ENCODE peak calls at places on chromosome 21, in six cellular contexts. C, Q, B, M, W and A are unnamed samples.
A peak's percentile ranks its signal among the peaks of the same experiment; 100 is the strongest.

GRCh38 chr21:46054447-46054846 is 43.5 kb upstream of the COL6A2 start:
- ATAC-seq in Q (no peak), W (no peak), B (peak; percentile 56), C (no peak), M (no peak), A (peak; percentile 11)

GRCh38 chr21:32448803-32449594 is 36.5 kb downstream of the EVA1C start:
- ATAC-seq in B (no peak), W (no peak), M (no peak), Q (no peak), C (no peak), A (no peak)

GRCh38 chr21:33843216-33843615 is 72.4 kb downstream of the ATP5PO start:
- ATAC-seq in W (no peak), B (no peak), C (no peak), M (no peak), Q (no peak), A (peak; percentile 56)

GRCh38 chr21:41445465-41445862 is 19.4 kb downstream of the MX1 start:
- ATAC-seq in Q (no peak), B (no peak), W (no peak), C (no peak), M (no peak), A (no peak)

GRCh38 chr21:30340714-30341573 is 3.5 kb upstream of the KRTAP27-1 start:
- ATAC-seq in W (peak; percentile 48), Q (no peak), M (no peak), B (no peak), C (no peak), A (no peak)

GRCh38 chr21:15732290-15732995 is 2.7 kb downstream of the USP25 start:
- ATAC-seq in W (peak; percentile 49), B (no peak), Q (peak; percentile 62), M (peak; percentile 61), C (no peak), A (no peak)

GRCh38 chr21:43925096-43925481 is 60.1 kb downstream of the AGPAT3 start:
- ATAC-seq in Q (no peak), M (no peak), C (no peak), B (peak; percentile 60), W (no peak), A (no peak)

GRCh38 chr21:31930001-31930400 is 57.2 kb downstream of the HUNK start:
- ATAC-seq in W (no peak), Q (no peak), C (no peak), M (no peak), B (no peak), A (no peak)

GRCh38 chr21:45227735-45228134 is 60.0 kb downstream of the POFUT2 start:
- ATAC-seq in C (peak; percentile 72), B (peak; percentile 62), Q (no peak), W (no peak), M (peak; percentile 20), A (no peak)

GRCh38 chr21:29238052-29238966 is 60.4 kb upstream of the BACH1 start:
- ATAC-seq in C (no peak), W (no peak), M (no peak), Q (no peak), B (no peak), A (peak; percentile 51)
- TF ChIP-seq EP300 in C (no peak), W (no peak), M (no peak), Q (no peak), B (no peak), A (no peak)

GRCh38 chr21:37072988-37073416 is at the start of the genes PIGP and TTC3:
- ATAC-seq in M (peak; percentile 78), B (peak; percentile 83), C (peak; percentile 88), Q (peak; percentile 93), W (peak; percentile 83), A (peak; percentile 92)
- TF ChIP-seq EP300 in M (no peak), B (no peak), C (no peak), Q (no peak), W (peak; percentile 27), A (no peak)

DNA sequence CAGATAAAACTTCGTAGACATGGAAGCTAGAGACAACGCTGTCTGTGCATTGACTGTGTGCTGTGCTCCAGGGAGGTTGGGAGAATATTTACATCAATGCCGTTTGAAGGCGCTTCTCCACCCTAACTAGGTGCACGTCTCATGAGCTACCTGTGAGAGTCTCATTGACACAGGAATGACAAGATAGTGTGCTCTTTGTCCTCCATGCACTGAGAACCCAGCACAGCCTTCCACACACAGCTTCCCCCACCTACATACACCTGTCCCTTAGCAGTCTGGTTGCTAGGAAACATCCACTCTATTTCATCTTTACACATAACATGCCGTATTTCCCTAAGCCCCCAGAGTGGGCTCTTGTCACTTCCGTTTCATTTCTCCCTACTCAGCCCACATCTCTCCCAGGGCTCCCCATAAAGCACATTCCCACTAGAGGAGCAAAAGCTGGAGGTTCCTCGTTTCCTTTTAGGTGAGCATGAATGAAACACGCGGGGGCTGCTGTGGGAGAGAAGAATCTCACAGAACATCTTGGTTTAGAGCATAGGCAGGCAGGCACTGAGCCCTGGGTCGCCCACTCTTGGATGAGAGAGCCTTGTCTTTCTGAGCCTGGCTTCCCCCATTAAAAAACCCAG is 137.0 kb downstream of the ETS2 start:
- ATAC-seq in Q (no peak), M (no peak), B (no peak), W (no peak), C (no peak), A (no peak)
- TF ChIP-seq EP300 in Q (no peak), M (no peak), B (no peak), W (no peak), C (no peak), A (no peak)

GRCh38 chr21:36511484-36512227 is 31.7 kb upstream of the CLDN14 start:
- ATAC-seq in W (no peak), Q (no peak), M (no peak), C (no peak), B (no peak), A (no peak)

GRCh38 chr21:36507397-36508018 is 27.6 kb upstream of the CLDN14 start:
- ATAC-seq in C (no peak), B (no peak), W (no peak), Q (no peak), M (peak; percentile 35), A (no peak)

GRCh38 chr21:36508948-36509347 is 29.0 kb upstream of the CLDN14 start:
- ATAC-seq in C (no peak), Q (no peak), W (peak; percentile 56), B (peak; percentile 56), M (no peak), A (no peak)

GRCh38 chr21:36510911-36511310 is 31.0 kb upstream of the CLDN14 start:
- ATAC-seq in B (no peak), W (no peak), M (no peak), Q (no peak), C (no peak), A (no peak)

DNA sequence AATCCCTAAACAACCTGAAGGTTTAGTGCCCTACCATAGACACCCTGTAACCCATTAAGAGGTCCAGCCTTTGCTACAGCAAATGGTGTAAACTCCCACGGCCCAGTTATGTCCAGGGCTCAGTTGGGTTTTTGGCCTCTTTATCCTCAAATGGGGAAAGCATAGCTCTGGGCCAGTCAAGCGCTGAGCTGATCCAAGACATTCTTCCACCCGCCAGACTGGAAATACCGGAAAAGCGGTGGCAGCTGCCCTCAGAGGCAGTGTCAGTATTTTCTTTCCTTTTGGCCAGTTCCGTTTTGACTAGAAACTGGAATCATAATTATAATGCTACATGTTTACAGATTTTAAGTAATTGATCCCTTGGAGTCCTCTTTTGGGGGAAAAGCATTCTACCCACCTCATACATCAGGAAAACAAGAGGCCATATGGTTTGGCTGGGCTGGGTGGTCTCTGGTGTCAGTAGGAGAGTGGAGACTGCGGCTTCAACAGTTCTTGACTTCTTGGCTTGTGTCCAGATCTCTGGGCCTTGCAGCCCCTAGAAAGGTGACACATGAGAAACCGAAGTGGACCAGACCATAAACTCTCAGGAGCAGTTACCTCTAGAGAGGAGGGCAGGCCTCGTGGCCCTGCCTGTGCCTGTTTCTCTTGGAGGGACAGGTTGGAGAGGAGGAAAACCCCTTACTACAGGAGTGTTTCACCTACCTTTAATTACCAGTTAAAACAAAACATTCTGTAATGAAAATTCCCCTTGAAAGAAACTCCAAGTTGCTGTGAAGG is 30.2 kb upstream of the CLDN14 start:
- ATAC-seq in W (no peak), M (peak; percentile 24), C (no peak), Q (peak; percentile 57), B (no peak), A (no peak)
- TF ChIP-seq EP300 in W (no peak), M (no peak), C (no peak), Q (no peak), B (no peak), A (no peak)

DNA sequence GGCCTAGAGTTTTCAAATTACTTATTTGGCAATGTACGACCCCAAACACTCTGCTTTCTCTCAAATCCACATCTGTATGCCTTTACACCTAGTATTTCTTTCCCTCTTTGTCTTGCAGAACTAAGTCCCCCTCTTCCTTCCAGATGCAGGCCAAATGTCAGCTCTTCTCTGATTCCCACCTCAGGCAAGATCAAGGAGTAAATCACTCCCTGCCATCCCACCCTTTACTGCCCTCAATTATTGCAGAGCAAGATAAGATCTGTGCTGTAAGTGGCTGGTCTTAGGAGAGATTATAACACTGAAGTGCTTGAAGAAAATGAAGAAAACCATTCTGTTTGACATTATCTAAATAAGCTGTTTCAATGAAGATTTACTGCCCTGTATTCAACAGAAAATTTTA is 429.8 kb upstream of the CXADR start:
- ATAC-seq in B (no peak), C (no peak), Q (no peak), W (no peak), M (no peak), A (no peak)
- TF ChIP-seq EP300 in B (no peak), C (no peak), Q (no peak), W (no peak), M (no peak), A (no peak)

GRCh38 chr21:25735221-25735894 is 586 bp downstream of the GABPA start:
- ATAC-seq in M (peak; percentile 81), Q (peak; percentile 95), B (peak; percentile 77), C (peak; percentile 82), W (peak; percentile 79), A (peak; percentile 87)

GRCh38 chr21:25733859-25734653 is 648 bp downstream of the ATP5PF start:
- ATAC-seq in Q (no peak), C (peak; percentile 12), W (peak; percentile 55), B (peak; percentile 55), M (peak; percentile 26), A (no peak)

GRCh38 chr21:25735895-25736597 is 1.3 kb downstream of the GABPA start:
- ATAC-seq in C (peak; percentile 47), M (peak; percentile 27), W (peak; percentile 18), Q (no peak), B (peak; percentile 49), A (no peak)

GRCh38 chr21:25732091-25732760 is 2.5 kb downstream of the ATP5PF start:
- ATAC-seq in Q (no peak), B (no peak), C (no peak), M (no peak), W (no peak), A (no peak)

DNA sequence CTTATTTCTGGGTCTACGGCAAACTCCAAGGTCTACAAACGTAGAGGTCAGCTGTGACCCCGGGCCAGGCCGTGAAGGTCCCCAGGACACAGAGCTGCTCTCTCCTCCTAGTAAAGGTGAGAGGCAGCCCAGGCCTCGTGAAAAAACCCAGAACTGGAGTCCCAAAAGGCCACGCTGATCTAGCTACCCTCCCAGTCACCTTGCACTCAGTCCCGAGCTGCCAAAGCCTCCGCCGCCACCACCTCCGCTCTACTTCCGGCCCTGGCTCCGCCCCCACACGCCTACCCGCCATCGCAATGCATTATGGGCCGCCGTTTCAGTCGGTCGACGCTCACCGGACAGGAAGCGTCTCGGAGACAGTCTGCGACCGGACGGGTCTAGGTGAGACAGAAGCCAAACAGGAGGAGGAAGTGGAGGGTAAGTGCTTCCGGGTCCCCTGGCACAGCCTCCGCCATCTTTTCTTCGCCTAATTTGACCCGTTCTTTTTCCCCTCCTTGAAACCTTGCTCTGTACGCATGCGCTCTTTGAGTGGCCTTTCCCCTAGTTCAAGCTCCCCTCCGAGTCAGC is at the start of the genes ATP5PF and GABPA:
- ATAC-seq in Q (peak; percentile 100), M (peak; percentile 90), B (peak; percentile 93), C (peak; percentile 97), W (peak; percentile 88), A (peak; percentile 97)
- TF ChIP-seq EP300 in Q (no peak), M (peak; percentile 41), B (no peak), C (no peak), W (peak; percentile 69), A (no peak)

GRCh38 chr21:35520302-35520701 is 471.2 kb upstream of the RUNX1 start:
- ATAC-seq in Q (no peak), B (no peak), C (no peak), M (no peak), W (peak; percentile 37), A (no peak)
- TF ChIP-seq EP300 in Q (no peak), B (no peak), C (no peak), M (no peak), W (peak; percentile 25), A (no peak)